ENCODE peak calls at places on chromosomes 6 and 20, in eight cellular contexts. N is HCT116, D is thoracic aorta, Y is upper lobe of left lung, F is PC-3, Z is skeletal muscle cell, U is neuronal stem cell, W is NB4. S is an unnamed sample.

GRCh38 chr6:156017838-156018237 is 562.2 kb upstream of the NOX3 start:
- DNase-seq in N (no peak), D (no peak), Y (no peak), F (no peak), Z (no peak), U (no peak), W (no peak), S (no peak)

GRCh38 chr6:108464506-108465084 is 96.1 kb upstream of the FOXO3 start:
- DNase-seq in N (no peak), D (no peak), Y (no peak), F (peak), Z (no peak), U (no peak), W (no peak), S (no peak)

GRCh38 chr6:222468-222867 is 69.8 kb upstream of the DUSP22 start:
- DNase-seq in N (no peak), D (no peak), Y (no peak), F (no peak), Z (no peak), U (no peak), W (no peak), S (no peak)

GRCh38 chr6:86856937-86857563 is 80.3 kb upstream of the HTR1E start:
- DNase-seq in N (peak), D (no peak), Y (no peak), F (peak), Z (no peak), U (peak), W (peak), S (peak)

GRCh38 chr6:63307581-63308246 is 12.1 kb downstream of the LGSN start:
- DNase-seq in N (peak), D (no peak), Y (no peak), F (peak), Z (peak), U (no peak), W (peak), S (peak)

GRCh38 chr6:17930321-17930993 is 57.0 kb downstream of the KIF13A start:
- DNase-seq in N (no peak), D (no peak), Y (no peak), F (no peak), Z (no peak), U (no peak), W (no peak), S (no peak)

GRCh38 chr6:5570641-5571040 is 309.3 kb downstream of the FARS2 start:
- DNase-seq in N (no peak), D (no peak), Y (no peak), F (no peak), Z (no peak), U (no peak), W (no peak), S (no peak)

GRCh38 chr20:14915356-14915755 is 577.9 kb upstream of the FLRT3 start:
- DNase-seq in N (no peak), D (no peak), Y (peak), F (no peak), Z (no peak), U (no peak), W (no peak), S (no peak)

GRCh38 chr6:70375882-70376281 is 37.4 kb upstream of the FAM135A start:
- DNase-seq in N (peak), D (no peak), Y (no peak), F (no peak), Z (no peak), U (no peak), W (peak), S (no peak)

GRCh38 chr20:40646321-40647212 is 42.5 kb downstream of the MAFB start:
- DNase-seq in N (no peak), D (no peak), Y (peak), F (no peak), Z (no peak), U (no peak), W (no peak), S (no peak)

GRCh38 chr6:32973144-32973854 is 4.9 kb downstream of the BRD2 start:
- DNase-seq in N (no peak), D (no peak), Y (no peak), F (peak), Z (no peak), U (peak), W (peak), S (peak)

GRCh38 chr20:3072530-3073250 is 1.3 kb downstream of the OXT start:
- DNase-seq in N (no peak), D (no peak), Y (peak), F (no peak), Z (no peak), U (no peak), W (no peak), S (no peak)

GRCh38 chr6:26233608-26234420 is 131.2 kb upstream of the BTN3A2 start:
- DNase-seq in N (no peak), D (no peak), Y (peak), F (peak), Z (no peak), U (no peak), W (peak), S (no peak)

GRCh38 chr6:145137425-145137824 is 597.9 kb downstream of the EPM2A start:
- DNase-seq in N (no peak), D (no peak), Y (no peak), F (peak), Z (no peak), U (no peak), W (peak), S (no peak)

GRCh38 chr6:9428416-9429172 is 986.3 kb downstream of the TFAP2A start:
- DNase-seq in N (no peak), D (no peak), Y (no peak), F (no peak), Z (no peak), U (no peak), W (peak), S (no peak)

GRCh38 chr20:61387204-61387958 is 135.3 kb downstream of the CDH4 start:
- DNase-seq in N (no peak), D (no peak), Y (peak), F (no peak), Z (peak), U (no peak), W (no peak), S (no peak)

GRCh38 chr6:113676057-113676456 is 181.1 kb upstream of the MARCKS start:
- DNase-seq in N (no peak), D (no peak), Y (no peak), F (no peak), Z (no peak), U (no peak), W (no peak), S (no peak)

GRCh38 chr6:87921034-87921433 is 126.6 kb upstream of the SPACA1 start:
- DNase-seq in N (no peak), D (no peak), Y (no peak), F (no peak), Z (no peak), U (no peak), W (no peak), S (no peak)

GRCh38 chr20:49823152-49823847 is 10.7 kb downstream of the SLC9A8 start:
- DNase-seq in N (no peak), D (no peak), Y (no peak), F (no peak), Z (no peak), U (no peak), W (no peak), S (no peak)

GRCh38 chr6:5619249-5619648 is 357.9 kb downstream of the FARS2 start:
- DNase-seq in N (no peak), D (no peak), Y (no peak), F (no peak), Z (no peak), U (no peak), W (no peak), S (no peak)

GRCh38 chr20:36806049-36806448 is 32.5 kb upstream of the DSN1 start:
- DNase-seq in N (no peak), D (no peak), Y (no peak), F (no peak), Z (no peak), U (no peak), W (no peak), S (no peak)

GRCh38 chr20:23627501-23627900 is 10.3 kb downstream of the CST3 start:
- DNase-seq in N (no peak), D (no peak), Y (no peak), F (no peak), Z (no peak), U (no peak), W (no peak), S (no peak)

GRCh38 chr20:57053067-57053466 is 213.4 kb downstream of the BMP7 start:
- DNase-seq in N (no peak), D (no peak), Y (no peak), F (no peak), Z (no peak), U (no peak), W (no peak), S (no peak)

GRCh38 chr20:5913166-5913565 is 37.2 kb downstream of the TRMT6 start:
- DNase-seq in N (no peak), D (no peak), Y (no peak), F (no peak), Z (no peak), U (no peak), W (peak), S (no peak)

GRCh38 chr6:42086046-42086664 is 35.8 kb downstream of the TAF8 start:
- DNase-seq in N (no peak), D (no peak), Y (no peak), F (peak), Z (no peak), U (no peak), W (no peak), S (no peak)

GRCh38 chr6:7058250-7058923 is 49.4 kb upstream of the RREB1 start:
- DNase-seq in N (peak), D (no peak), Y (no peak), F (peak), Z (peak), U (no peak), W (peak), S (no peak)

GRCh38 chr6:29232725-29233124 is 62.0 kb downstream of the OR2J2 start:
- DNase-seq in N (no peak), D (no peak), Y (no peak), F (no peak), Z (no peak), U (no peak), W (no peak), S (no peak)

GRCh38 chr6:136175873-136176272 is 74.2 kb downstream of the MTFR2 start:
- DNase-seq in N (no peak), D (no peak), Y (no peak), F (no peak), Z (no peak), U (no peak), W (no peak), S (no peak)

GRCh38 chr20:43821795-43822194 is 92.9 kb upstream of the TOX2 start:
- DNase-seq in N (no peak), D (no peak), Y (no peak), F (no peak), Z (no peak), U (no peak), W (peak), S (no peak)

GRCh38 chr6:159108438-159108985 is 60.7 kb upstream of the FNDC1 start:
- DNase-seq in N (no peak), D (no peak), Y (no peak), F (no peak), Z (no peak), U (no peak), W (no peak), S (no peak)

GRCh38 chr6:5936611-5937010 is 70.1 kb downstream of the NRN1 start:
- DNase-seq in N (no peak), D (no peak), Y (no peak), F (no peak), Z (no peak), U (no peak), W (no peak), S (no peak)

GRCh38 chr6:35391240-35391968 is 49.0 kb downstream of the PPARD start:
- DNase-seq in N (peak), D (no peak), Y (no peak), F (peak), Z (peak), U (no peak), W (no peak), S (no peak)

GRCh38 chr20:58538752-58539151 is 23.6 kb upstream of the APCDD1L start:
- DNase-seq in N (no peak), D (no peak), Y (no peak), F (peak), Z (no peak), U (no peak), W (peak), S (no peak)

GRCh38 chr20:26135325-26136110 is 438.9 kb upstream of the ZNF337 start:
- DNase-seq in N (no peak), D (no peak), Y (peak), F (no peak), Z (no peak), U (no peak), W (no peak), S (no peak)

GRCh38 chr6:65631711-65632110 is 75.3 kb downstream of the EYS start:
- DNase-seq in N (no peak), D (no peak), Y (no peak), F (no peak), Z (no peak), U (no peak), W (no peak), S (no peak)

GRCh38 chr6:139124887-139125672 is 9.8 kb upstream of the HECA start:
- DNase-seq in N (peak), D (no peak), Y (no peak), F (peak), Z (peak), U (no peak), W (peak), S (peak)

DNA sequence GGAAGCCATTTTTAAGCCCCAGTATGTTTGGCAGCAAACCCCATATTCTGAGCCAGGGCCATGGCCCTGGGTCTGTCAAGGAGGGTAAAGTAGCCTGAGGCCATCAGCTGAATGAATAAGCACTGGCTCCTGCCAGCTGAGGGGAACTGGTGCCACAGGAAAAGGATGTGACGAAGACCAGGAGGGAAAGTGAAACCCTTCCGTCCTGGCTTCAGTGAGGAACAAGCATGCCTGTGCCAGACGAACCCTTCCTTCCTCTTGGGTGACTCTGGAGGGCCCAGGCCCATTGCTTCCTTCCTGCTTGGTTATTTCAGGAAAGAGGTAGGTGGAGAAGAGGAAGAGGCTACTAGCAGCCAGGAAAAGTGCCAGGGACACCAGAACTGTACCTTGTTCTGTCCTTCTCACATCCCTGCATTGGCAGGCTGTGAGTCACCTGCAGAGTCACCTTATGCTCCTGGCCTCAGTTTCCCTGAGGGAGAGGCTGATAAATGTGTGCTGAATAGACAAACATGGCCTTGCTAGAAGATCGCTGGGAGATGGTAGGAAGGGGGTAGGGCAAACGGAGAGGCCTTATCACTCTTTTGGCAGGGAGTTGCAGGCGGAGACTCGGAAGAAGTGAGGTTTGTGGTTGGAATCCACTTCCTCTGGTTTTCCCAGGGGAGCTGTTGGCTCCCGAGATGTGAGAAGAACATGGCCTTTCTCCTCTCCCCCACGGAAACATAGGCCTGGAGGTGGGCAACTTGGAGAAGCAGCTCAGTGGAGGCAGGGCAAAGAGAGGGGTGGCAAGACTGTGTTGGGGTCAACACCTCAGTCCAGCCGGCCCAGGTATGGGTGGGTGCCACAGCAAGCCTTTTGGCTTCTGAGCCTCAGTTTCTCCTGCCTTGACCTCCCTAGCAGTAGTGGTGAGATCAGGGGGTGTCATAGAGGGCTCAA is 37.4 kb downstream of the COX4I2 start:
- DNase-seq in N (no peak), D (peak), Y (no peak), F (peak), Z (peak), U (no peak), W (peak), S (no peak)
- H3K4me3 ChIP-seq in N (no peak), D (peak), Y (peak), F (no peak), Z (no peak), U (peak), W (peak), S (no peak)

DNA sequence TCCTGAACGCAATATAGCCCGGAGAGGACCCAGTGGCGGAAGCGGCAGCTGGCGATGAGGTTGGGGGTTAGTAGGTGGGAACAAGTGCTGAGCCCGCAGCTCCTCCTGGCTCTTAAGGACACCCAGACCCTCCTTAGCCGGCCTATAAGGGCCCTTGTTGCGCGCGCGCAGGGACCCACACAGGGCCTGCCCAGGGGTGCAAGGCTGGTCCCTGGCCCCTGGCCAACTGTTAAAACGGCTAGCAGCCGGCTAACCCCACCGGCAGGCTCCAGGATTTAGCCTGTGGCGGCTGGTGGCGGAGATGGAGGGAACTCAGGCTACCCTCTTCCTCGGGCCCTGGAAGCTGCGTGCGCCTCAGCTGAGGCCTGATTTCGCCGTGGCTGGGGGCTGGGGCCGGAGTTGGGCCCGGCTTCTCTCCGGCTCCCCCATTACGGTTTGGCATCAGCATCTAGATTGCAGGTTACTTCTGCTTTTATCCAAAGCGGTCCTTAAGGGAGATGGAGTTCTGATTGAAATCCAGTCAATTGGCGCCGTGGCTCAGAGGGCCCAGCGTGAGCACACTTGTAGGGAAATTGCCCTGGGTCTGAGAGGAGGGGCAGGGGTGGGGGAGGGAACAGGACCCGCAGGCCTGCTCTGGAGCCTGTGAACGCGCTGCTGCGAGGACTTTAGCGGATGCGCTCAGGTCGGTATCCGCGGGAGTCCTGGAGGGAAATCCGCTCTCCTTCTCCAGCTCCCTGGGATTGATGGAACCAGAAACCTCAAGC is 37.0 kb upstream of the CCDC167 start:
- DNase-seq in N (no peak), D (no peak), Y (peak), F (no peak), Z (no peak), U (no peak), W (no peak), S (no peak)
- H3K4me3 ChIP-seq in N (no peak), D (peak), Y (peak), F (peak), Z (no peak), U (peak), W (no peak), S (no peak)

GRCh38 chr6:95294047-95294446 is 283.3 kb upstream of the MANEA start:
- DNase-seq in N (no peak), D (no peak), Y (no peak), F (no peak), Z (no peak), U (no peak), W (no peak), S (no peak)
- H3K4me3 ChIP-seq in N (no peak), D (no peak), Y (no peak), F (no peak), Z (no peak), U (no peak), W (no peak), S (no peak)

GRCh38 chr6:38193486-38194281 is 374.2 kb downstream of the ZFAND3 start:
- DNase-seq in N (no peak), D (no peak), Y (no peak), F (no peak), Z (no peak), U (no peak), W (no peak), S (no peak)

GRCh38 chr6:38191418-38191817 is 371.9 kb downstream of the ZFAND3 start:
- DNase-seq in N (no peak), D (no peak), Y (no peak), F (no peak), Z (no peak), U (no peak), W (no peak), S (no peak)

GRCh38 chr6:38193051-38193450 is 373.5 kb downstream of the ZFAND3 start:
- DNase-seq in N (no peak), D (no peak), Y (no peak), F (no peak), Z (no peak), U (no peak), W (no peak), S (no peak)

GRCh38 chr6:38192011-38192410 is 372.5 kb downstream of the ZFAND3 start:
- DNase-seq in N (no peak), D (no peak), Y (no peak), F (no peak), Z (no peak), U (no peak), W (no peak), S (no peak)

GRCh38 chr6:38192486-38192885 is 373.0 kb downstream of the ZFAND3 start:
- DNase-seq in N (no peak), D (no peak), Y (no peak), F (no peak), Z (no peak), U (no peak), W (no peak), S (peak)
- H3K4me3 ChIP-seq in N (no peak), D (no peak), Y (no peak), F (no peak), Z (no peak), U (no peak), W (no peak), S (no peak)

GRCh38 chr6:1614767-1615650 is 5.3 kb downstream of the FOXC1 start:
- DNase-seq in N (no peak), D (no peak), Y (peak), F (no peak), Z (no peak), U (no peak), W (no peak), S (no peak)

GRCh38 chr6:1614448-1614766 is 4.7 kb downstream of the FOXC1 start:
- DNase-seq in N (no peak), D (no peak), Y (peak), F (no peak), Z (no peak), U (no peak), W (no peak), S (no peak)

GRCh38 chr6:1617466-1618304 is 8.0 kb downstream of the FOXC1 start:
- DNase-seq in N (no peak), D (no peak), Y (no peak), F (no peak), Z (no peak), U (no peak), W (no peak), S (no peak)

GRCh38 chr6:1616556-1617463 is 7.1 kb downstream of the FOXC1 start:
- DNase-seq in N (no peak), D (no peak), Y (no peak), F (no peak), Z (no peak), U (no peak), W (no peak), S (no peak)

DNA sequence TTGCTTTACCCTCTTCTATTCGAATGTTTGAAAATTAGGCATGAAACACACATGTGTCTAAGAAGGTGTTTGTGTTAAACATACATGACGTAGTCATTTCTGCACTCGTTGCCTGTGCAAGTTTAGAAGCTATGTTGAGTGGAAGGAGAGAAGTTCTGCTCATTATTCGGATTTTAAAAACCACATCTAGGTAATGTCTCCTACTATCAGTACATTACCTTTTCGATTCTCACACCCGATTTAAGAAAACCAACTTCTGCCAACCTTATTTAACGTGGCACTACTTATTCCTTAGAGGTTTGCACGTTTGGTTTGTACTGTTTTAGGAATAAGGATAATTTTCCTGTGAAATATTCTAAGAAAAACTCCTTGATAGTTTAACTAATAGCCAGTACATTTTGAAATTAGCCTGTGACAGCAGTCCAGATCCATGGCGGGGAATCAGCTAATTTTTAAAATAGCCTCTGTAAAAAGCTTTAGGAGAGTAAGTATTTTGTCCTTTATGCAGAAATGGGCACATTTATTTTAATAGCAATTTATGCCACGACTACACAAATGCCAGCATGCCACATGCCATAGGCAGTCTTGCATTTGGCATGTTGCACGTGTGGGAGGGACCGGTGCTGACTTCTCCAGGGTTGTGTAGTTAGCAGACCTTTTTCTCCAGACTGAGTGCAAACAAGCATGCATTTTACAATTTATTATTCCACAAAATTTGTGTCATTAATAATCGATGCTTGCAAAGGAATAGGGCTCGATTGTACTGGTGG is 6.1 kb downstream of the FOXC1 start:
- DNase-seq in N (no peak), D (no peak), Y (no peak), F (no peak), Z (no peak), U (no peak), W (no peak), S (no peak)
- H3K4me3 ChIP-seq in N (no peak), D (peak), Y (no peak), F (no peak), Z (no peak), U (no peak), W (no peak), S (no peak)

S was measured in WERI-Rb-1.